ENCODE peak calls at places on chromosomes 16 and 17, in nine cellular contexts. J, Q, Z, G, O, M, B, F and S are unnamed samples.

GRCh38 chr17:83200231-83200699 is 120.9 kb downstream of the METRNL start:
- DNase-seq in J (no peak), G (peak; percentile 84), Z (peak; percentile 36), F (peak; percentile 70), O (no peak), M (peak; percentile 90), Q (peak; percentile 87), B (peak; percentile 92), S (no peak)

GRCh38 chr16:66084306-66084705 is 282.2 kb upstream of the CDH5 start:
- DNase-seq in O (no peak), Q (no peak), G (no peak), J (no peak), F (no peak), B (no peak), M (no peak), Z (no peak), S (no peak)

GRCh38 chr16:81012974-81013373 is 6.0 kb downstream of the CENPN start:
- DNase-seq in G (no peak), Q (no peak), B (no peak), Z (no peak), M (no peak), J (no peak), F (no peak), O (no peak), S (no peak)

GRCh38 chr17:4074831-4075495 is 67.9 kb downstream of the ZZEF1 start:
- DNase-seq in M (no peak), O (peak; percentile 68), Z (no peak), F (no peak), Q (no peak), B (no peak), G (no peak), J (peak; percentile 61), S (peak; percentile 9)

GRCh38 chr17:9432121-9432866 is 143.3 kb downstream of the STX8 start:
- DNase-seq in G (no peak), Q (no peak), B (no peak), J (no peak), F (no peak), O (no peak), Z (no peak), M (no peak), S (no peak)

GRCh38 chr17:41178843-41179616 is 1.0 kb upstream of the KRTAP4-2 start:
- DNase-seq in Z (no peak), M (no peak), B (no peak), J (no peak), G (no peak), Q (no peak), F (no peak), O (no peak), S (no peak)

GRCh38 chr17:18947866-18948265 is 4.1 kb upstream of the SLC5A10 start:
- DNase-seq in J (no peak), Z (no peak), F (no peak), B (no peak), G (no peak), O (no peak), M (no peak), Q (peak; percentile 27), S (no peak)

GRCh38 chr17:43549496-43549895 is 3.4 kb upstream of the ETV4 start:
- DNase-seq in J (no peak), O (no peak), Z (no peak), B (no peak), F (no peak), Q (no peak), M (no peak), G (no peak), S (no peak)

GRCh38 chr17:2174471-2175293 is 119.8 kb downstream of the HIC1 start:
- DNase-seq in O (peak; percentile 98), F (no peak), J (peak; percentile 76), Z (peak; percentile 75), B (no peak), G (peak; percentile 87), Q (peak; percentile 78), M (no peak), S (no peak)

GRCh38 chr16:66886346-66886745 is 6.0 kb downstream of the PDP2 start:
- DNase-seq in J (no peak), F (no peak), O (no peak), B (no peak), Z (no peak), Q (no peak), G (no peak), M (no peak), S (no peak)

GRCh38 chr17:42989726-42990652 is 8.2 kb upstream of the RPL27 start:
- DNase-seq in G (no peak), J (no peak), O (no peak), B (no peak), M (no peak), Z (no peak), Q (no peak), F (no peak), S (no peak)

GRCh38 chr16:11233727-11234376 is 22.2 kb downstream of the SOCS1 start:
- DNase-seq in O (no peak), Q (no peak), Z (no peak), M (no peak), J (no peak), B (no peak), F (no peak), G (no peak), S (no peak)
- TF ChIP-seq CTCF in O (no peak), Q (peak; percentile 4), Z (no peak), M (no peak), J (no peak), B (no peak), F (no peak), G (no peak), S (no peak)

GRCh38 chr17:78419970-78420820 is 41.7 kb downstream of the PGS1 start:
- DNase-seq in B (no peak), Z (no peak), J (no peak), Q (no peak), O (no peak), G (no peak), M (no peak), F (no peak), S (no peak)
- H3K36me3 ChIP-seq in B (peaks cover 49% of the 10 kb centered on the region), Z (no peaks in the 10 kb centered on the region), J (no peaks in the 10 kb centered on the region), Q (peaks cover 58% of the 10 kb centered on the region), O (peaks cover 9% of the 10 kb centered on the region), G (peaks cover 12% of the 10 kb centered on the region), M (no peaks in the 10 kb centered on the region), F (peaks cover 69% of the 10 kb centered on the region), S (peaks cover 3% of the 10 kb centered on the region)

GRCh38 chr17:57989011-57989345 is 924 bp upstream of the VEZF1 start:
- DNase-seq in G (peak; percentile 61), O (no peak), M (no peak), J (peak; percentile 68), F (peak; percentile 31), Z (no peak), Q (no peak), B (no peak), S (no peak)
- TF ChIP-seq CTCF in G (no peak), O (no peak), M (no peak), J (peak; percentile 8), F (no peak), Z (no peak), Q (no peak), B (no peak), S (no peak)

DNA sequence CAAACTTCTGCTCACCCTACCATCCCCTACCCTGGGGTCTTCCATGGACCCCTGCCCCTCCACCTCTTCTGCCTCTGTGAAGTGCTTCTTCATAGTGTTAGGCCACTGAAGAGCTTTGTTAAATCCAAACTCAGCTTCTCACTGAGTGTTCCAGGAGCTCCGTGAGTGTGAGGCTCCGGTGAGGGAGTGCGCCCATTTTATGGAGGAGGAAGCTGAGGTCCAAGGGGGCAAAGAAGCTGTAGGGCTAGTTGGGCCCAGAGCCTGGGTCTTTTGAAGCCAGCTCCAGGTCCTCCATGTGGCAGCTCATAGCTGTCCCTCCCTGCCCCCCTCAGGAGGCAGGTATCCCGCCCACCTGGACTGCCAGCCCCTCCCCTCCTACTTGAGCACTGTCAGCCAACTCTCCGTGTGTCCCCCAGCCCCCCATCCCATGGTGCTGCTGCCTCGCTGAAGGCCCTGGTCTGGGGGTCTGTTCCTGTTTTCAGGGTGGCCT is 6.0 kb downstream of the FMNL1 start:
- DNase-seq in Z (no peak), J (peak; percentile 4), M (no peak), Q (no peak), F (no peak), O (no peak), B (no peak), G (no peak), S (no peak)
- H3K36me3 ChIP-seq in Z (no peaks in the 10 kb centered on the region), J (no peaks in the 10 kb centered on the region), M (no peaks in the 10 kb centered on the region), Q (no peaks in the 10 kb centered on the region), F (no peaks in the 10 kb centered on the region), O (no peaks in the 10 kb centered on the region), B (no peaks in the 10 kb centered on the region), G (no peaks in the 10 kb centered on the region), S (no peaks in the 10 kb centered on the region)

GRCh38 chr16:78005881-78006280 is 16.5 kb upstream of the CLEC3A start:
- DNase-seq in J (no peak), Z (no peak), F (no peak), M (no peak), B (no peak), O (no peak), G (no peak), Q (no peak), S (no peak)
- TF ChIP-seq CTCF in J (no peak), Z (no peak), F (no peak), M (no peak), B (no peak), O (no peak), G (no peak), Q (peak; percentile 26), S (no peak)